ENCODE peak calls at places on chromosomes 16 and 17, in seven cellular contexts. D, A, R, G, I, F and W are unnamed samples.

GRCh38 chr16:70700101-70701020 is 14.5 kb upstream of the MTSS2 start:
- DNase-seq in D (no peak), A (peak), R (no peak), G (no peak), I (no peak), F (no peak), W (no peak)

GRCh38 chr17:80886641-80887573 is 104.7 kb upstream of the CHMP6 start:
- DNase-seq in D (no peak), A (peak), R (no peak), G (no peak), I (no peak), F (no peak), W (no peak)

GRCh38 chr16:46972429-46972970 is 974 bp downstream of the DNAJA2 start:
- DNase-seq in D (no peak), A (no peak), R (no peak), G (no peak), I (peak), F (peak), W (peak)

GRCh38 chr17:55341432-55341831 is 76.7 kb downstream of the HLF start:
- DNase-seq in D (no peak), A (no peak), R (no peak), G (no peak), I (no peak), F (no peak), W (no peak)

GRCh38 chr16:48126801-48127644 is 28.8 kb downstream of the ABCC12 start:
- DNase-seq in D (no peak), A (peak), R (no peak), G (no peak), I (no peak), F (peak), W (no peak)

GRCh38 chr16:27762441-27762840 is 212.5 kb downstream of the KATNIP start:
- DNase-seq in D (no peak), A (peak), R (no peak), G (no peak), I (no peak), F (no peak), W (no peak)

GRCh38 chr17:81492202-81492601 is 20.4 kb downstream of the ACTG1 start:
- DNase-seq in D (no peak), A (no peak), R (no peak), G (no peak), I (no peak), F (no peak), W (peak)

GRCh38 chr17:7237761-7238417 is 1.4 kb downstream of the PHF23 start:
- DNase-seq in D (peak), A (peak), R (no peak), G (peak), I (peak), F (peak), W (peak)

GRCh38 chr17:39002991-39003715 is 36.0 kb upstream of the FBXO47 start:
- DNase-seq in D (no peak), A (peak), R (peak), G (peak), I (peak), F (peak), W (peak)

GRCh38 chr17:3532106-3532858 is 25.3 kb downstream of the TRPV3 start:
- DNase-seq in D (no peak), A (no peak), R (no peak), G (no peak), I (no peak), F (no peak), W (no peak)

GRCh38 chr16:57802635-57803412 is 533 bp upstream of the KIFC3 start:
- DNase-seq in D (peak), A (peak), R (no peak), G (no peak), I (peak), F (peak), W (peak)

GRCh38 chr17:82283208-82283749 is 9.8 kb upstream of the CSNK1D start:
- DNase-seq in D (no peak), A (no peak), R (no peak), G (peak), I (no peak), F (peak), W (no peak)

GRCh38 chr16:51763072-51763658 is 612.1 kb upstream of the SALL1 start:
- DNase-seq in D (peak), A (no peak), R (no peak), G (no peak), I (no peak), F (no peak), W (peak)

GRCh38 chr17:1462164-1463112 is 6.4 kb upstream of the CRK start:
- DNase-seq in D (no peak), A (no peak), R (no peak), G (no peak), I (peak), F (no peak), W (peak)

DNA sequence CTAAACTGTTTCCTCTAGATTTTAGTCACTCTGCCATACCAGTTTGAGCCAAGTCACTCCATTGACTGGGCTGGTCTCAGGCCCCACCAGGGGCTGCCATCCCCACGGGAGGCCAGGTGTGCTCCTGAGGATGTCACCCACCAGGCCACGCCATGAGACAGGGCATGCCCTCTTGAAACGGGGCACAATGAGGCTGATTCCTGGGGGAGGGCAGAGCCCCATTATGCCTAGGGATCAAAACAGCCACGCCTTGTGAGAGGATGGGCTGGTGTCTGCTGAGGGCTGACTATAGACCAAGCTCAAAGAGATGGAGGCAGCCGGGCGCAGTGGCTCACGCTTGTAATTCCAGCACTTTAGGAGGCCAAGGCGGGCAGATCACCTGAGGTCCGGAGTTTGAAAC is 21.5 kb downstream of the GINS2 start:
- DNase-seq in D (no peak), A (peak), R (peak), G (no peak), I (no peak), F (no peak), W (no peak)
- H3K27ac ChIP-seq in D (no peak), A (no peak), R (no peak), G (no peak), I (no peak), F (no peak), W (no peak)

DNA sequence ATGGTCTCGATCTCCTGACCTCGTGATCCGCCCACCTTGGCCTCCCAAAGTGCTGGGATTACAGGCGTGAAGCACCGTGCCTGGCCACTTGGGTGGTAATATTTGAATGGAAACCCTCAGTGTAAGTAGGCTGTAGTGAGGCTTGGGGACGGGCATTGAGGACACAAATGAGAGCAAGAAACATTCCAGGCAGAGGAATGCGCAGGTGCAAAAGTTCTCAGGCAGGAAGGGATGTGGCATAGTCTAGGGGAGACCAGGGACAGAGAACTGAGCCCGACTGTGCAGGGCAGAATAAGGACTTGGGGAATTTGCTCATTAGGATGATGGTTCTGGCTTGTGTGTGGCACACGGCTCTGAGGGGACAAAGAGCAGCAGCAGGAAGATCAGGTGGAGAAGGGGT is 54.8 kb downstream of the GRB2 start:
- DNase-seq in D (peak), A (no peak), R (no peak), G (no peak), I (no peak), F (no peak), W (no peak)
- TF ChIP-seq CTCF in D (no peak), A (no peak), R (no peak), G (no peak), I (no peak), F (no peak), W (no peak)

DNA sequence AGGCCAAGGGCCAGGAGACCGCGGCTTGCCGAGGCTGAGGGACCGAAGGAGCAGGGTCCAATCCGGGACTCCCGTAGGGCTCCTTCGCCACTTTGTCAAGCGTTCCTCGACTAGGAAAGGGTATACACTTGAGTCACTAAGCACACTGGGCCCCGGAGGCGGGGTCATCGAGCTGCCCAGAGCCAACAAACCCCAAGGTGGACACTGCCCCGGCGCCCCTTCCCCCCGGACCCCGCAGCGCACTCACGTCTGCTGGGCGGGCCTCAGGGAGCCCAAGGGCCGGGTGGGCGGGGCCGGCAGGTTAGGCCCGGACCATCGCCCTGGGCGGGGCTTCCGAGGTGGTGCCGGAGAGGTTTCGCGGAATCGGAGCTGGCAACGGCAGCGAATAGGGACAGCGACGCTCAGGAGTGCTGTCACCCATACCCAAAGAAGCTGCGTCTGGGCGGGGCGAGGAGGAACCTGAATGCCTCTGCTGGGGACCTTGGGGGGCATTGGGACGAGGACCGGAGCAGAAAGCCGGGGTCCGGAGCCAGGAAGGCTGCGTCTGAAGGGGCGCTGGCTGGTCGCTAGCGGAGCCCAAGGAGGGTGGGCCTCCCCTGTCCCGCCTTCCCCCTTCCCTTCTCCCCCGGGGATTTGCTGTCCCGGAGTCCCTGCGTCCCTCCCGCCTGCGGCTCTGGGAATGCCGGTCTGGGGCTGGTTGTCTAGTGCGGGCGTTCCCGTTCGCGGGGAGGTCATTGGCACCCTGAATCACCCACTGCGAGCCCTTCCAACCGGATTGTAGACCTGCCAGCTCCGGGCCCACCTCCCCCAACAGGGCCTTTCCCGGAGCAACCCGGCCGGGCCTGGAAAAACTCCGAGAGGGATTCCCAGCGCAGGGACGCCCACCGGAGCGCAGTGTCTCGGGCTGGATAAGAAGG is 118.2 kb upstream of the SMURF2 start:
- DNase-seq in D (peak), A (peak), R (peak), G (no peak), I (no peak), F (no peak), W (no peak)
- H3K4me3 ChIP-seq in D (peak), A (peak), R (peak), G (peak), I (no peak), F (no peak), W (no peak)

DNA sequence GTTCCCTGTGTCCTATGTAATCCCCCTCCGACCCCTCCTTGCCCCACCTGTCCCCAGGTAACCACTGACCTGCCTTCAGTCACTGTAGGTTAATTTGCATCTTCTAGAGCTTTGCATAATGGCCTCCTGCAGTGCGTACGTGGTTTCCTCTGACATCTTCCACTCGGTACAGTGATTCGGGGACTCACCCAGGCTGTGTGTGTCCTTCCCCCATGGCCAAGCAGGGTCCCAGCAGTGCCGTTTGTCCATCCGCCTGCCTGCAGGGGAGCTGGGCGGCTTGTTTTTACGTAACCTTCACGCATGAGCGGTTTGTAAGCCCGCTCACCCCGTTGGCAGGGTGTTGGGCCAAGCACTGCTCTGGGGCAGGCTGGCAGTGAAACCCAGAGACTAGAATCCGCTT is 7.9 kb downstream of the MAPK8IP3 start:
- DNase-seq in D (no peak), A (no peak), R (no peak), G (no peak), I (no peak), F (no peak), W (peak)
- H3K27ac ChIP-seq in D (no peak), A (no peak), R (no peak), G (no peak), I (no peak), F (no peak), W (peak)

GRCh38 chr16:62711797-62712196 is 675.6 kb upstream of the CDH8 start:
- DNase-seq in D (peak), A (no peak), R (no peak), G (no peak), I (no peak), F (no peak), W (no peak)
- TF ChIP-seq CTCF in D (peak), A (no peak), R (no peak), G (no peak), I (no peak), F (no peak), W (no peak)

GRCh38 chr17:72123496-72123963 is 2.7 kb downstream of the SOX9 start:
- DNase-seq in D (no peak), A (no peak), R (no peak), G (no peak), I (no peak), F (no peak), W (no peak)

GRCh38 chr17:72123964-72124791 is 3.4 kb downstream of the SOX9 start:
- DNase-seq in D (peak), A (no peak), R (no peak), G (no peak), I (no peak), F (no peak), W (no peak)

GRCh38 chr17:72125226-72125651 is 4.4 kb downstream of the SOX9 start:
- DNase-seq in D (peak), A (no peak), R (no peak), G (no peak), I (no peak), F (no peak), W (no peak)

GRCh38 chr17:72126575-72127486 is 6.0 kb downstream of the SOX9 start:
- DNase-seq in D (no peak), A (no peak), R (no peak), G (no peak), I (no peak), F (peak), W (no peak)

GRCh38 chr17:72125742-72126141 is 4.9 kb downstream of the SOX9 start:
- DNase-seq in D (no peak), A (no peak), R (no peak), G (no peak), I (no peak), F (no peak), W (no peak)
- H3K4me3 ChIP-seq in D (no peak), A (no peak), R (no peak), G (no peak), I (no peak), F (no peak), W (no peak)

GRCh38 chr17:68289936-68290267 is 1.0 kb downstream of the SLC16A6 start:
- DNase-seq in D (no peak), A (no peak), R (no peak), G (no peak), I (no peak), F (no peak), W (no peak)

GRCh38 chr17:68288375-68288774 is 2.6 kb downstream of the SLC16A6 start:
- DNase-seq in D (no peak), A (no peak), R (no peak), G (no peak), I (peak), F (no peak), W (no peak)

GRCh38 chr17:68288804-68289203 is 2.1 kb downstream of the SLC16A6 start:
- DNase-seq in D (peak), A (no peak), R (no peak), G (no peak), I (peak), F (no peak), W (peak)

GRCh38 chr17:68290268-68290954 is 516 bp downstream of the SLC16A6 start:
- DNase-seq in D (peak), A (peak), R (no peak), G (no peak), I (no peak), F (no peak), W (peak)

DNA sequence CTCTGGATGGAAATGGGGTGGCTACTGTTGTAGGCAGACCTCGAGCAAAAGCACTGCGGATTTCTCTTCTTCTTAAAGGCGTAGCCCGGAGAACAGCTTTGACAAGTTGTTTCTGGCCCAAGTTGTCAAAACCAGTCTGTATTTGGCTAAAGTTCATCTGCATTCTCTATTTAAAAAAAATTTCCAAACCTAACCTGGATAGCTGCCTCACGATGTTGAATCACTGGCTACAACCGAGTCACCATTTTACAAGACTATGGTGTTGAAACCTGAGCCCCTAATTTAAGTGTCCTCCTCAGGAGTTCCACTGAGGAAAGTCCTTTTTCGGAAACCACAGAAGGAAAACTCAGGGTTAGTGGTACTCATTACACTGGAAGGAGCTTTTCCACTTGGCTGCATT is 1.5 kb downstream of the SLC16A6 start:
- DNase-seq in D (no peak), A (no peak), R (no peak), G (no peak), I (no peak), F (no peak), W (no peak)
- H3K27ac ChIP-seq in D (no peak), A (peak), R (no peak), G (no peak), I (no peak), F (peak), W (peak)

GRCh38 chr17:36544049-36544319 is 735 bp upstream of the GGNBP2 start:
- DNase-seq in D (peak), A (peak), R (no peak), G (peak), I (peak), F (no peak), W (peak)
- TF ChIP-seq CTCF in D (no peak), A (no peak), R (no peak), G (no peak), I (peak), F (no peak), W (peak)

GRCh38 chr16:29290631-29291247 is 115.8 kb downstream of the NPIPB11 start:
- DNase-seq in D (peak), A (peak), R (peak), G (peak), I (peak), F (peak), W (peak)
- H3K4me3 ChIP-seq in D (no peak), A (peak), R (peak), G (peak), I (peak), F (no peak), W (no peak)